ENCODE peak calls at places on chromosomes 7 and 10, in four cellular contexts. H is NCI-H2171, U is HCT116, O is fibroblast of the conjunctiva. K is an unnamed sample.

GRCh38 chr7:88835147-88835728 is 39.7 kb upstream of the TEX47 start:
- DNase-seq in H (peak), U (peak), O (peak), K (peak)

GRCh38 chr7:13293264-13294002 is 606.0 kb downstream of the ARL4A start:
- DNase-seq in H (no peak), U (no peak), O (no peak), K (no peak)

GRCh38 chr7:5423272-5423843 is at the start of gene TNRC18:
- DNase-seq in H (no peak), U (no peak), O (no peak), K (no peak)

GRCh38 chr10:79483948-79484347 is 28.4 kb upstream of the EIF5AL1 start:
- DNase-seq in H (no peak), U (no peak), O (no peak), K (no peak)

GRCh38 chr10:126197036-126197543 is 191.2 kb downstream of the ADAM12 start:
- DNase-seq in H (no peak), U (no peak), O (no peak), K (no peak)

GRCh38 chr10:24669285-24669861 is 54.3 kb downstream of the ARHGAP21 start:
- DNase-seq in H (no peak), U (no peak), O (no peak), K (no peak)

GRCh38 chr10:109114578-109114977 is 808.7 kb downstream of the XPNPEP1 start:
- DNase-seq in H (no peak), U (no peak), O (no peak), K (no peak)

GRCh38 chr7:89514970-89515369 is 639.3 kb upstream of the STEAP1 start:
- DNase-seq in H (no peak), U (no peak), O (no peak), K (no peak)

GRCh38 chr10:48468866-48469511 is 135.9 kb downstream of the ARHGAP22 start:
- DNase-seq in H (no peak), U (no peak), O (no peak), K (no peak)

GRCh38 chr7:105876964-105877601 is 684 bp upstream of the ATXN7L1 start:
- DNase-seq in H (peak), U (peak), O (peak), K (peak)

GRCh38 chr10:84140036-84140379 is 699 bp downstream of the GHITM start:
- DNase-seq in H (no peak), U (no peak), O (peak), K (no peak)

GRCh38 chr10:98293550-98294269 is 25.7 kb upstream of the LOXL4 start:
- DNase-seq in H (peak), U (no peak), O (no peak), K (peak)

GRCh38 chr7:116229359-116229758 is 19.0 kb downstream of the TES start:
- DNase-seq in H (no peak), U (no peak), O (no peak), K (no peak)

GRCh38 chr10:58531084-58531695 is 18.5 kb downstream of the BICC1 start:
- DNase-seq in H (peak), U (peak), O (peak), K (peak)

GRCh38 chr7:159143780-159144755 is 599 bp downstream of the VIPR2 start:
- DNase-seq in H (no peak), U (no peak), O (no peak), K (no peak)

GRCh38 chr7:140512317-140513000 is 33.2 kb upstream of the MKRN1 start:
- DNase-seq in H (peak), U (peak), O (no peak), K (peak)

GRCh38 chr10:51786684-51787035 is 87.3 kb upstream of the CSTF2T start:
- DNase-seq in H (no peak), U (no peak), O (no peak), K (no peak)

GRCh38 chr10:12020574-12020973 is 22.0 kb downstream of the UPF2 start:
- DNase-seq in H (no peak), U (no peak), O (no peak), K (no peak)

GRCh38 chr7:92830532-92831110 is 5.8 kb downstream of the CDK6 start:
- DNase-seq in H (no peak), U (no peak), O (no peak), K (no peak)

GRCh38 chr10:44860811-44861751 is 50.1 kb upstream of the TMEM72 start:
- DNase-seq in H (no peak), U (no peak), O (peak), K (no peak)

GRCh38 chr10:43250625-43250924 is 16.3 kb downstream of the RASGEF1A start:
- DNase-seq in H (no peak), U (no peak), O (no peak), K (no peak)

GRCh38 chr7:126959649-126960048 is 293.1 kb downstream of the GRM8 start:
- DNase-seq in H (no peak), U (no peak), O (no peak), K (no peak)

GRCh38 chr7:113197274-113197673 is 78.9 kb upstream of the SMIM30 start:
- DNase-seq in H (no peak), U (no peak), O (peak), K (no peak)

GRCh38 chr10:9229702-9230101 is 1175.2 kb downstream of the GATA3 start:
- DNase-seq in H (no peak), U (no peak), O (no peak), K (no peak)

GRCh38 chr7:51228386-51228958 is 88.1 kb downstream of the COBL start:
- DNase-seq in H (no peak), U (no peak), O (no peak), K (no peak)